ENCODE peak calls at places on chromosomes 16 and 17, in six cellular contexts. One of them, this sample, is unnamed.

GRCh38 chr17:35214192-35214591 is 20.0 kb upstream of the SLC35G3 start:
- ATAC-seq in naive thymus-derived CD4-positive, alpha-beta T cell: peak
- ATAC-seq in right cardiac atrium: no peak
- ATAC-seq in CD4-positive, alpha-beta T cell: peak
- ATAC-seq in lower lobe of right lung: peak
- ATAC-seq in heart right ventricle: no peak
- ATAC-seq in this sample: no peak

GRCh38 chr16:89020068-89020924 is 43.3 kb upstream of the CBFA2T3 start:
- ATAC-seq in lower lobe of right lung: no peak
- ATAC-seq in naive thymus-derived CD4-positive, alpha-beta T cell: peak
- ATAC-seq in heart right ventricle: no peak
- ATAC-seq in right cardiac atrium: no peak
- ATAC-seq in CD4-positive, alpha-beta T cell: no peak
- ATAC-seq in this sample: no peak

GRCh38 chr16:20611975-20612471 is 35.9 kb upstream of the ACSM2B start:
- ATAC-seq in CD4-positive, alpha-beta T cell: no peak
- ATAC-seq in heart right ventricle: peak
- ATAC-seq in naive thymus-derived CD4-positive, alpha-beta T cell: no peak
- ATAC-seq in lower lobe of right lung: peak
- ATAC-seq in right cardiac atrium: peak
- ATAC-seq in this sample: peak

GRCh38 chr17:5078106-5079028 is at the start of gene ZFP3:
- ATAC-seq in naive thymus-derived CD4-positive, alpha-beta T cell: peak
- ATAC-seq in lower lobe of right lung: peak
- ATAC-seq in CD4-positive, alpha-beta T cell: peak
- ATAC-seq in heart right ventricle: peak
- ATAC-seq in right cardiac atrium: peak
- ATAC-seq in this sample: peak

GRCh38 chr17:49742256-49742655 is 21.7 kb downstream of the FAM117A start:
- ATAC-seq in CD4-positive, alpha-beta T cell: no peak
- ATAC-seq in naive thymus-derived CD4-positive, alpha-beta T cell: no peak
- ATAC-seq in lower lobe of right lung: peak
- ATAC-seq in heart right ventricle: no peak
- ATAC-seq in right cardiac atrium: peak
- ATAC-seq in this sample: no peak

GRCh38 chr16:73771676-73772075 is 524.9 kb upstream of the PSMD7 start:
- ATAC-seq in lower lobe of right lung: no peak
- ATAC-seq in heart right ventricle: no peak
- ATAC-seq in right cardiac atrium: no peak
- ATAC-seq in CD4-positive, alpha-beta T cell: no peak
- ATAC-seq in naive thymus-derived CD4-positive, alpha-beta T cell: no peak
- ATAC-seq in this sample: no peak

GRCh38 chr17:6454495-6455320 is 10.5 kb downstream of the PIMREG start:
- ATAC-seq in lower lobe of right lung: peak
- ATAC-seq in CD4-positive, alpha-beta T cell: no peak
- ATAC-seq in naive thymus-derived CD4-positive, alpha-beta T cell: peak
- ATAC-seq in right cardiac atrium: no peak
- ATAC-seq in heart right ventricle: peak
- ATAC-seq in this sample: no peak

GRCh38 chr17:55116440-55116914 is 147.9 kb downstream of the STXBP4 start:
- ATAC-seq in lower lobe of right lung: no peak
- ATAC-seq in CD4-positive, alpha-beta T cell: peak
- ATAC-seq in naive thymus-derived CD4-positive, alpha-beta T cell: no peak
- ATAC-seq in heart right ventricle: no peak
- ATAC-seq in right cardiac atrium: no peak
- ATAC-seq in this sample: no peak

GRCh38 chr17:40063915-40064531 is 1.3 kb downstream of the THRA start:
- ATAC-seq in naive thymus-derived CD4-positive, alpha-beta T cell: peak
- ATAC-seq in right cardiac atrium: no peak
- ATAC-seq in lower lobe of right lung: no peak
- ATAC-seq in heart right ventricle: peak
- ATAC-seq in CD4-positive, alpha-beta T cell: peak
- ATAC-seq in this sample: no peak

GRCh38 chr17:19409509-19409908 is 1.5 kb upstream of the RNF112 start:
- ATAC-seq in naive thymus-derived CD4-positive, alpha-beta T cell: no peak
- ATAC-seq in lower lobe of right lung: no peak
- ATAC-seq in CD4-positive, alpha-beta T cell: no peak
- ATAC-seq in right cardiac atrium: no peak
- ATAC-seq in heart right ventricle: no peak
- ATAC-seq in this sample: no peak

GRCh38 chr17:81128338-81128737 is 37.0 kb upstream of the PVALEF start:
- ATAC-seq in naive thymus-derived CD4-positive, alpha-beta T cell: no peak
- ATAC-seq in right cardiac atrium: no peak
- ATAC-seq in heart right ventricle: no peak
- ATAC-seq in CD4-positive, alpha-beta T cell: no peak
- ATAC-seq in lower lobe of right lung: no peak
- ATAC-seq in this sample: no peak

GRCh38 chr16:64475627-64476351 is 646.1 kb downstream of the CDH11 start:
- ATAC-seq in CD4-positive, alpha-beta T cell: no peak
- ATAC-seq in heart right ventricle: peak
- ATAC-seq in right cardiac atrium: peak
- ATAC-seq in naive thymus-derived CD4-positive, alpha-beta T cell: no peak
- ATAC-seq in lower lobe of right lung: peak
- ATAC-seq in this sample: peak

GRCh38 chr16:68902376-68903345 is 59.3 kb downstream of the TANGO6 start:
- ATAC-seq in lower lobe of right lung: peak
- ATAC-seq in CD4-positive, alpha-beta T cell: no peak
- ATAC-seq in naive thymus-derived CD4-positive, alpha-beta T cell: no peak
- ATAC-seq in right cardiac atrium: peak
- ATAC-seq in heart right ventricle: no peak
- ATAC-seq in this sample: peak

GRCh38 chr17:47301161-47301560 is 22.6 kb upstream of the EFCAB13 start:
- ATAC-seq in right cardiac atrium: no peak
- ATAC-seq in heart right ventricle: no peak
- ATAC-seq in CD4-positive, alpha-beta T cell: no peak
- ATAC-seq in naive thymus-derived CD4-positive, alpha-beta T cell: no peak
- ATAC-seq in lower lobe of right lung: no peak
- ATAC-seq in this sample: no peak

GRCh38 chr16:24670623-24671454 is 58.6 kb upstream of the TNRC6A start:
- ATAC-seq in lower lobe of right lung: peak
- ATAC-seq in naive thymus-derived CD4-positive, alpha-beta T cell: no peak
- ATAC-seq in right cardiac atrium: peak
- ATAC-seq in heart right ventricle: peak
- ATAC-seq in CD4-positive, alpha-beta T cell: no peak
- ATAC-seq in this sample: peak

GRCh38 chr16:4339455-4339854 is 11.7 kb downstream of the PAM16 start:
- ATAC-seq in heart right ventricle: no peak
- ATAC-seq in CD4-positive, alpha-beta T cell: no peak
- ATAC-seq in right cardiac atrium: no peak
- ATAC-seq in naive thymus-derived CD4-positive, alpha-beta T cell: no peak
- ATAC-seq in lower lobe of right lung: no peak
- ATAC-seq in this sample: no peak

DNA sequence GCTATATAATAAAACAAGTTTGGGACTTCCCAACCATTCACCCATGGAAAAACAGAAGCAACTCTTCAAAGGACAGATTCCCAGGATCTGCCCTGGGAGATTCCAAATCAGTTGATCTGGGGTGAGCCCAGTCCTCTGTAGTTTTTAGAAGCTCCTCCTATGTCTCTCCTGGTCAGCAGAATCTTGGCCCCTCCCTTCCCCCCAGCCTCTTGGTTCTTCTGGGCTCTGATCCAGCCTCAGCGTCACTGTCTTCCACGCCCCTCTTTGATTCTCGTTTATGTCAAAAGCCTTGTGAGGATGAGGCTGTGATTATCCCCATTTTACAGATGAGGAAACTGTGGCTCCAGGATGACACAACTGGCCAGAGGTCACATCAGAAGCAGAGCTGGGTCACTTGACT is 903 bp upstream of the CDH5 start:
- ATAC-seq in naive thymus-derived CD4-positive, alpha-beta T cell: no peak
- ATAC-seq in right cardiac atrium: peak
- ATAC-seq in heart right ventricle: no peak
- ATAC-seq in CD4-positive, alpha-beta T cell: no peak
- ATAC-seq in lower lobe of right lung: no peak
- ATAC-seq in this sample: no peak
- H3K27ac ChIP-seq in naive thymus-derived CD4-positive, alpha-beta T cell: no peak
- H3K27ac ChIP-seq in right cardiac atrium: peak
- H3K27ac ChIP-seq in heart right ventricle: peak
- H3K27ac ChIP-seq in CD4-positive, alpha-beta T cell: no peak
- H3K27ac ChIP-seq in lower lobe of right lung: peak
- H3K27ac ChIP-seq in this sample: peak

DNA sequence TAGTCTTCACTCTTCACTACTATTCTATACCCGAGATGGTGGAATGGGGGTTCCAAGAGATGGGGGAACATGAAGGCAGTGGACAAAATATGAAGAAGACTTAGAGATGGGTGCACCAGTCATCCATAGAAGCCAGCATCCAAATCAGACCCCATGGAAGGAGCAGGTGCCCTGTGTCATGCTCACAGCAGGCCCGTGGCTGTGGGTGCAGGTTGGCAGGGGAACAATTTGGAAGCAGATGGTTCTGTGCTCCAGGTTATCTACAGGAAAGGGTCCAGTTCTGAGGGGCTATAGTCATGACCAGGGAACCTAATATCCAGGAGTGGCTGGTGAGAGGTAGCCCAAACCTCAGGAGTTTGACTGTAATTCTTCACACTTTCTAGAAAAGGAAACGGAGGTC is 9.6 kb upstream of the LPCAT2 start:
- ATAC-seq in lower lobe of right lung: no peak
- ATAC-seq in naive thymus-derived CD4-positive, alpha-beta T cell: no peak
- ATAC-seq in CD4-positive, alpha-beta T cell: no peak
- ATAC-seq in heart right ventricle: no peak
- ATAC-seq in right cardiac atrium: no peak
- ATAC-seq in this sample: no peak
- H3K27ac ChIP-seq in lower lobe of right lung: no peak
- H3K27ac ChIP-seq in naive thymus-derived CD4-positive, alpha-beta T cell: no peak
- H3K27ac ChIP-seq in CD4-positive, alpha-beta T cell: no peak
- H3K27ac ChIP-seq in heart right ventricle: peak
- H3K27ac ChIP-seq in right cardiac atrium: no peak
- H3K27ac ChIP-seq in this sample: no peak

GRCh38 chr16:1610071-1610840 is 1.6 kb downstream of the IFT140 start:
- ATAC-seq in lower lobe of right lung: peak
- ATAC-seq in heart right ventricle: peak
- ATAC-seq in naive thymus-derived CD4-positive, alpha-beta T cell: peak
- ATAC-seq in CD4-positive, alpha-beta T cell: peak
- ATAC-seq in right cardiac atrium: peak
- ATAC-seq in this sample: peak
- H3K27ac ChIP-seq in lower lobe of right lung: peak
- H3K27ac ChIP-seq in heart right ventricle: peak
- H3K27ac ChIP-seq in naive thymus-derived CD4-positive, alpha-beta T cell: peak
- H3K27ac ChIP-seq in CD4-positive, alpha-beta T cell: peak
- H3K27ac ChIP-seq in right cardiac atrium: peak
- H3K27ac ChIP-seq in this sample: peak

DNA sequence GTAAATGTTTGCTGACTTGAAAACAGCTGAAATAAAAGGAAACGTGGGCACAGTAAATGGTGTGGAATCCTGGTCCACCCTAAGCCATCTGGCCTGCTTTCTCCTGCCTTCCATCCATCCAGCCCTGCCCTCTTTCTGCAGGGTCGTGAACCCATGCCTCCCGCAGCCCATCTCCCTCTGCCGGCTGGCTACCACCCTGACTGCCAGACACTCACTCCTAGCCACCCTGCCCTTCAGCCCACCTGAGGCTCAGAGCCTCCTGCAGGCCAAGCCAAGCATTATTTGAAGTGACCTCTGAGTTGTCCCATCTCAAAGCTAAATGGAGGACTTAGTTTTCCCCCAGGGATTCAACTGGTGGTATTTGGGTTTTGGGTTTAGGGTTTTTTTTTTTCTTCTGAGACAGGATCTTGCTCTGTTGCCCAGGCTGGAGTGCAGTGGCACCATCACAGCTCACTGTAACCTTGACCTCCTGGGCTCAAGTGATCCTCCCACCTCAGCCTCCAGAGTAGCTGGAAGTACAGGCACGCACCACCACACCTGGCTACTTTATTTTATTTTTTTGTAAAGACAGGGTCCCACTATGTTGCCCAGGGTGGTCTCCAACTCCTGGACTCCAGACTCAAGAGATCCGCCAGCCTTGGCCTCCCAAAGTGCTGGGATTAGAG is 8.4 kb downstream of the ZDHHC1 start:
- ATAC-seq in CD4-positive, alpha-beta T cell: no peak
- ATAC-seq in naive thymus-derived CD4-positive, alpha-beta T cell: no peak
- ATAC-seq in heart right ventricle: no peak
- ATAC-seq in right cardiac atrium: no peak
- ATAC-seq in lower lobe of right lung: no peak
- ATAC-seq in this sample: no peak
- H3K27ac ChIP-seq in CD4-positive, alpha-beta T cell: no peak
- H3K27ac ChIP-seq in naive thymus-derived CD4-positive, alpha-beta T cell: no peak
- H3K27ac ChIP-seq in heart right ventricle: no peak
- H3K27ac ChIP-seq in right cardiac atrium: no peak
- H3K27ac ChIP-seq in lower lobe of right lung: no peak
- H3K27ac ChIP-seq in this sample: no peak

GRCh38 chr17:76376318-76377133 is 7.9 kb upstream of the SPHK1 start:
- ATAC-seq in heart right ventricle: peak
- ATAC-seq in CD4-positive, alpha-beta T cell: no peak
- ATAC-seq in right cardiac atrium: peak
- ATAC-seq in lower lobe of right lung: no peak
- ATAC-seq in naive thymus-derived CD4-positive, alpha-beta T cell: no peak
- ATAC-seq in this sample: peak
- H3K27ac ChIP-seq in heart right ventricle: peak
- H3K27ac ChIP-seq in CD4-positive, alpha-beta T cell: no peak
- H3K27ac ChIP-seq in right cardiac atrium: no peak
- H3K27ac ChIP-seq in lower lobe of right lung: no peak
- H3K27ac ChIP-seq in naive thymus-derived CD4-positive, alpha-beta T cell: no peak
- H3K27ac ChIP-seq in this sample: no peak